ENCODE peak calls at places on chromosome 3, in six cellular contexts. J, D, Q, I, T and U are unnamed samples.

GRCh38 chr3:159130108-159130507 is 328.3 kb downstream of the MFSD1 start:
- DNase-seq in J (peak), D (no peak), Q (no peak), I (no peak), T (peak), U (no peak)

GRCh38 chr3:16239082-16239770 is 25.5 kb downstream of the DPH3 start:
- DNase-seq in J (no peak), D (no peak), Q (no peak), I (no peak), T (no peak), U (no peak)

GRCh38 chr3:49013738-49014660 is 4.4 kb downstream of the DALRD3 start:
- DNase-seq in J (peak), D (peak), Q (peak), I (peak), T (peak), U (peak)

GRCh38 chr3:100368421-100368820 is 32.5 kb downstream of the TOMM70 start:
- DNase-seq in J (no peak), D (no peak), Q (no peak), I (no peak), T (no peak), U (no peak)

GRCh38 chr3:4821331-4821730 is 157.9 kb upstream of the BHLHE40 start:
- DNase-seq in J (no peak), D (no peak), Q (no peak), I (no peak), T (no peak), U (no peak)

GRCh38 chr3:192869131-192870027 is 48.3 kb downstream of the MB21D2 start:
- DNase-seq in J (no peak), D (no peak), Q (no peak), I (no peak), T (peak), U (no peak)

GRCh38 chr3:142894493-142894892 is 5.6 kb upstream of the PCOLCE2 start:
- DNase-seq in J (no peak), D (no peak), Q (no peak), I (no peak), T (no peak), U (no peak)

GRCh38 chr3:129942296-129942695 is 32.2 kb upstream of the TRH start:
- DNase-seq in J (peak), D (no peak), Q (peak), I (peak), T (peak), U (peak)

GRCh38 chr3:46935168-46935858 is 41.2 kb downstream of the CCDC12 start:
- DNase-seq in J (peak), D (no peak), Q (no peak), I (no peak), T (peak), U (peak)

GRCh38 chr3:168116279-168116678 is 20.6 kb upstream of the GOLIM4 start:
- DNase-seq in J (no peak), D (no peak), Q (no peak), I (no peak), T (peak), U (no peak)